ENCODE peak calls at places on chromosomes 6 and 20, in five cellular contexts. N is hepatocyte, R is SK-N-SH, A is OCI-LY7, B is GM23338. J is an unnamed sample.

GRCh38 chr20:2402271-2402980 is 21.7 kb downstream of the TGM6 start:
- DNase-seq in N (peak), R (peak), A (no peak), B (peak), J (peak)

GRCh38 chr6:143962644-143962929 is 45.5 kb downstream of the PLAGL1 start:
- DNase-seq in N (peak), R (no peak), A (no peak), B (peak), J (peak)

GRCh38 chr6:8628063-8628462 is 192.7 kb upstream of the SLC35B3 start:
- DNase-seq in N (no peak), R (no peak), A (no peak), B (no peak), J (no peak)

GRCh38 chr20:32626859-32627636 is 41.9 kb upstream of the NOL4L start:
- DNase-seq in N (no peak), R (peak), A (peak), B (no peak), J (peak)

GRCh38 chr6:23175391-23175790 is 606.0 kb downstream of the HDGFL1 start:
- DNase-seq in N (no peak), R (no peak), A (no peak), B (no peak), J (peak)

GRCh38 chr6:163834226-163834970 is 419.9 kb downstream of the QKI start:
- DNase-seq in N (no peak), R (no peak), A (no peak), B (peak), J (no peak)

GRCh38 chr6:166627039-166627874 is at the start of gene RPS6KA2:
- DNase-seq in N (peak), R (peak), A (peak), B (peak), J (peak)

GRCh38 chr6:5241242-5241641 is 19.5 kb downstream of the LYRM4 start:
- DNase-seq in N (no peak), R (no peak), A (no peak), B (peak), J (no peak)

GRCh38 chr6:119012521-119012920 is 65.9 kb downstream of the FAM184A start:
- DNase-seq in N (no peak), R (no peak), A (no peak), B (no peak), J (no peak)

GRCh38 chr6:104566411-104566810 is 293.3 kb downstream of the HACE1 start:
- DNase-seq in N (no peak), R (no peak), A (no peak), B (no peak), J (peak)

GRCh38 chr20:57560554-57561355 is at the start of gene PCK1:
- DNase-seq in N (peak), R (no peak), A (no peak), B (no peak), J (peak)

GRCh38 chr20:22052025-22052527 is 346.6 kb downstream of the PAX1 start:
- DNase-seq in N (no peak), R (no peak), A (no peak), B (no peak), J (peak)

GRCh38 chr6:105107207-105107606 is 72.6 kb downstream of the POPDC3 start:
- DNase-seq in N (no peak), R (no peak), A (no peak), B (no peak), J (no peak)

GRCh38 chr6:26555505-26556262 is 17.5 kb downstream of the HMGN4 start:
- DNase-seq in N (peak), R (no peak), A (peak), B (peak), J (peak)

GRCh38 chr20:57529810-57530209 is 4.9 kb upstream of the CTCFL start:
- DNase-seq in N (no peak), R (no peak), A (no peak), B (no peak), J (no peak)

GRCh38 chr20:32526561-32526960 is 58.6 kb downstream of the NOL4L start:
- DNase-seq in N (no peak), R (no peak), A (no peak), B (no peak), J (no peak)

GRCh38 chr6:131754715-131755567 is 44.1 kb upstream of the CTAGE9 start:
- DNase-seq in N (no peak), R (no peak), A (no peak), B (no peak), J (peak)

GRCh38 chr20:31864521-31865400 is 5.6 kb downstream of the DUSP15 start:
- DNase-seq in N (no peak), R (no peak), A (no peak), B (no peak), J (no peak)

GRCh38 chr6:27839303-27840081 is 72.7 kb downstream of the OR2B2 start:
- DNase-seq in N (peak), R (peak), A (peak), B (no peak), J (peak)

GRCh38 chr6:144581807-144582537 is 296.8 kb downstream of the UTRN start:
- DNase-seq in N (peak), R (peak), A (peak), B (peak), J (peak)

GRCh38 chr6:4384638-4385036 is 249.3 kb upstream of the ECI2 start:
- DNase-seq in N (peak), R (no peak), A (no peak), B (peak), J (no peak)

GRCh38 chr6:140537834-140538680 is 1163.6 kb upstream of the CITED2 start:
- DNase-seq in N (peak), R (no peak), A (no peak), B (peak), J (peak)

GRCh38 chr6:150229775-150230561 is 87.1 kb downstream of the PPP1R14C start:
- DNase-seq in N (no peak), R (no peak), A (no peak), B (no peak), J (peak)

GRCh38 chr6:29974901-29975560 is 32.7 kb downstream of the HLA-A start:
- DNase-seq in N (no peak), R (no peak), A (no peak), B (peak), J (no peak)

GRCh38 chr6:72620866-72621242 is 1.0 kb upstream of the KCNQ5 start:
- DNase-seq in N (no peak), R (peak), A (peak), B (peak), J (no peak)
- TF ChIP-seq EZH2phosphoT487 in N (no peak), R (no peak), A (no peak), B (no peak), J (no peak)

DNA sequence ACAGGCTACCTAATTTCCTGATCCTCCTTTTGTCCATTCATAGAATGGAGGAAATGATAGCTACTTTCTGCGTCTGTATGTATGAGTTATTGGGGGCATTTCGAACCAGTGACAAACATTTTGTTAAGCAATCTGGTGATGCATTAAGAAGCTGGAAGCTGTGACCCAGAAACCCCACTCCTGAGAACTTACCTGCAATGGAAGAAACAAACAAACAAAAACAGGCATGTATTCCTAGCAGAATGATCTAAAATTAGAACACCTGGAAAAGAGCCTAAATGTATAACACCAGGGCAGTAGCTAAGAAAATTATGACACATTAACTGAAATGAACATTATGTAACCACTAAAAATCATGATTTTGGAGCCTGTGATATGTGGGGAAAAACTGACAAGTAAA is 33.4 kb upstream of the PRND start:
- DNase-seq in N (no peak), R (no peak), A (no peak), B (no peak), J (peak)
- H3K4me2 ChIP-seq in N (peak), R (peak), A (no peak), B (no peak), J (peak)

GRCh38 chr20:63831696-63832686 is 927 bp upstream of the ZBTB46 start:
- DNase-seq in N (peak), R (peak), A (no peak), B (peak), J (peak)

GRCh38 chr20:63829598-63829942 is 1.5 kb downstream of the ZBTB46 start:
- DNase-seq in N (no peak), R (no peak), A (no peak), B (no peak), J (no peak)

GRCh38 chr20:63829943-63830820 is 882 bp downstream of the ZBTB46 start:
- DNase-seq in N (peak), R (peak), A (no peak), B (peak), J (peak)

GRCh38 chr20:63828951-63829350 is 2.1 kb downstream of the ZBTB46 start:
- DNase-seq in N (no peak), R (no peak), A (no peak), B (no peak), J (no peak)

GRCh38 chr20:63830821-63831593 is at the start of gene ZBTB46:
- DNase-seq in N (peak), R (peak), A (peak), B (peak), J (peak)
- TF ChIP-seq EZH2phosphoT487 in N (no peak), R (no peak), A (no peak), B (no peak), J (no peak)

GRCh38 chr6:160035693-160036330 is 66.9 kb downstream of the IGF2R start:
- DNase-seq in N (no peak), R (no peak), A (no peak), B (no peak), J (peak)
- H3K4me2 ChIP-seq in N (no peak), R (no peak), A (no peak), B (no peak), J (peak)

DNA sequence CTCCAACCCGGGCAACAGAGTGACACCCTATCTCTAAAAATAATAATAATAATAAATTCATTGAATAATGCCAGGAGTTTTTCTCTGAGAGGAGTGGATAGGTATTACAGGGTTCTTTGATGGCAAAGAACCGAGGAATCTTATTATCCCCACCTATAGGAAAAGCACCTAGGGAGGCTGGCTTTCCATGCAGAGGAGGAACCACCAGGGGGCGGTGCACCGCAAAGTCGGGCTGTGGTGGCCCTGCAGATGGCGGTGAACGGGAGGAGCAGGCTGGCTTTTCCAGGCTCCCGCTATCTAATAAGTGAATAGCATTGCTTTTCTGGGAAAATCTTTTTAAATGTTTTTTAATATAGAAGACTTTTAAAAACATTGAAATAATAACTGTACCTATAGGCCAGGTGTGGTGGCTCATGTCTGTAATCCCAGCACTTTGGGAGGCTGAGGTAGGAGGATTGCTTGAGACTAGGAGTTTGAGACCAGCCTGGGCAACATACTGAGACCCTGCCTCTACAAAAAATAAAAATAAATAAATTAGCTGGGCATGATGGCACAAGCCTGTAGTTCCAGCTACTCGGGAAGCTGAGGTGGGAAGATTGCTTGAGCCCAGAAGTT is 864.2 kb downstream of the KIF16B start:
- DNase-seq in N (peak), R (peak), A (peak), B (peak), J (peak)
- TF ChIP-seq EZH2phosphoT487 in N (no peak), R (no peak), A (no peak), B (no peak), J (no peak)

GRCh38 chr6:154462425-154462824 is 48.1 kb downstream of the CNKSR3 start:
- DNase-seq in N (no peak), R (no peak), A (no peak), B (no peak), J (no peak)

GRCh38 chr6:154461348-154461747 is 49.1 kb downstream of the CNKSR3 start:
- DNase-seq in N (no peak), R (no peak), A (no peak), B (no peak), J (no peak)

GRCh38 chr6:154458565-154459475 is 51.7 kb downstream of the CNKSR3 start:
- DNase-seq in N (no peak), R (peak), A (no peak), B (no peak), J (peak)

GRCh38 chr6:154459513-154459912 is 51.0 kb downstream of the CNKSR3 start:
- DNase-seq in N (no peak), R (no peak), A (no peak), B (no peak), J (no peak)

GRCh38 chr6:154460306-154461071 is 50.0 kb downstream of the CNKSR3 start:
- DNase-seq in N (no peak), R (no peak), A (no peak), B (no peak), J (peak)
- H3K4me2 ChIP-seq in N (no peak), R (peak), A (no peak), B (no peak), J (no peak)

DNA sequence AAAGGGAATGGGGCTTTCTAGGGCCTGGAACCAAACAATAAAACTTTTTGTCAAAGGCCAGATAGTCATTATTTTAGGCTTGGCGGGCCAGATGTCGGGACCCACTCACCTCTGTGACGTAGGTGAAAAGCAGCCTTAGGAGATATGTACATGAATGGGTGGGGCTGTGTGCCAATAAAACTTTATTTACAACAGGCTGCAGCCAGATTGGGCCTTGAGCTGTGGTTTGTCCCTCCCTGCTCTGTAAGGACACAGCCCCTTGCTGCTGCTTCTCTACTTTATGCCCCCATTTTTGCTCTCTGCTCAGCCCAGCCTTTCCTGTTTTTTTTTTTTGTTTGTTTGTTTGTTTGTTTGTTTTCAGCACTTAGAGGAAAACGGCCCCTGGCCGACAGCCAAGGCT is 32.7 kb downstream of the CDH4 start:
- DNase-seq in N (no peak), R (no peak), A (no peak), B (no peak), J (no peak)
- TF ChIP-seq EZH2phosphoT487 in N (no peak), R (no peak), A (no peak), B (no peak), J (no peak)

GRCh38 chr20:39253051-39253682 is 291.0 kb downstream of the DHX35 start:
- DNase-seq in N (no peak), R (no peak), A (no peak), B (no peak), J (no peak)

GRCh38 chr20:39246436-39246835 is 284.3 kb downstream of the DHX35 start:
- DNase-seq in N (no peak), R (no peak), A (no peak), B (no peak), J (no peak)

GRCh38 chr20:39248851-39249485 is 286.8 kb downstream of the DHX35 start:
- DNase-seq in N (no peak), R (no peak), A (no peak), B (no peak), J (no peak)

GRCh38 chr20:39252035-39252434 is 289.9 kb downstream of the DHX35 start:
- DNase-seq in N (no peak), R (no peak), A (no peak), B (no peak), J (no peak)

DNA sequence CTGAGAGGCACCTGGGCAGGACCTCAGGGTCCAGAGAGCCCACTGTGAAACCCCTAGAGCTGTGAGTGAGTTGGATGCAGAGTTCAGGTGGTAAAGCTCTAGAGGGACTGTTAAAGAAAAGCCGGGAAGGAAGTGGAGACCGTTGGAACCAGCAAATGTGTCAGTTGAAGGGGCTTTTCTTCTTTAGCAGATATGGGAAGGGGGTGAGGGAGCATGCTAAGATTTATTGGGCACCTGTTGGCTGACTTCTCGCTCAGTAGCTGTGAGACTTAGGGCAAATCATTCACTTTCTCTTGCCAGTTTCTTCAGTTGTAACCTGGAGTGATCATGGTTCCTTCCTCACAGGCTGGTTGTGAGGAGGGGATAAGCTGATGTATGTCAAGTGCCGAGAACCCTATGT is 287.7 kb downstream of the DHX35 start:
- DNase-seq in N (no peak), R (no peak), A (no peak), B (no peak), J (no peak)
- H3K4me2 ChIP-seq in N (no peak), R (no peak), A (no peak), B (no peak), J (no peak)

GRCh38 chr6:169786349-169786748 is 34.9 kb downstream of the ERMARD start:
- DNase-seq in N (no peak), R (no peak), A (no peak), B (no peak), J (no peak)
- TF ChIP-seq EZH2phosphoT487 in N (no peak), R (no peak), A (no peak), B (no peak), J (no peak)